ENCODE peak calls at places on chromosome X, in five cellular contexts. C is AG09309; W is AG04449; D is activated CD8-positive, alpha-beta T cell treated with anti-CD3 and anti-CD28 coated beads for 36 hours; R is upper lobe of right lung. U is an unnamed sample.

GRCh38 chrX:360496-361150 is 26.1 kb downstream of the PPP2R3B start:
- DNase-seq in C (no peak), W (no peak), D (no peak), R (peak; percentile 51), U (no peak)

GRCh38 chrX:154804957-154805695 is at the start of gene MPP1:
- DNase-seq in C (no peak), W (no peak), D (peak; percentile 73), R (peak; percentile 88), U (peak; percentile 75)

GRCh38 chrX:45750639-45751038 is 550.0 kb upstream of the DIPK2B start:
- DNase-seq in C (no peak), W (no peak), D (no peak), R (no peak), U (no peak)

GRCh38 chrX:129585691-129586090 is 45.6 kb downstream of the OCRL start:
- DNase-seq in C (no peak), W (no peak), D (no peak), R (no peak), U (no peak)

GRCh38 chrX:110442631-110443030 is 84.0 kb downstream of the RTL9 start:
- DNase-seq in C (no peak), W (no peak), D (peak; percentile 6), R (no peak), U (no peak)

GRCh38 chrX:136880003-136880451 is 498 bp downstream of the RBMX start:
- DNase-seq in C (no peak), W (no peak), D (peak; percentile 37), R (peak; percentile 65), U (peak; percentile 24)

GRCh38 chrX:132591719-132592275 is 103.0 kb upstream of the MBNL3 start:
- DNase-seq in C (no peak), W (no peak), D (no peak), R (no peak), U (no peak)

GRCh38 chrX:103615781-103616180 is 8.0 kb downstream of the TCEAL3 start:
- DNase-seq in C (no peak), W (no peak), D (no peak), R (no peak), U (no peak)

GRCh38 chrX:20989361-20989760 is 384.9 kb upstream of the CNKSR2 start:
- DNase-seq in C (no peak), W (no peak), D (no peak), R (no peak), U (no peak)

GRCh38 chrX:68989865-68990606 is 161.2 kb downstream of the EFNB1 start:
- DNase-seq in C (peak; percentile 28), W (peak; percentile 51), D (no peak), R (no peak), U (no peak)

GRCh38 chrX:105658136-105658535 is 164.2 kb upstream of the NRK start:
- DNase-seq in C (no peak), W (no peak), D (no peak), R (no peak), U (no peak)

GRCh38 chrX:69029696-69030245 is 135.5 kb downstream of the PJA1 start:
- DNase-seq in C (no peak), W (no peak), D (no peak), R (no peak), U (no peak)

GRCh38 chrX:111505783-111506182 is 5.7 kb upstream of the SERTM2 start:
- DNase-seq in C (no peak), W (no peak), D (no peak), R (no peak), U (no peak)